ENCODE peak calls at places on chromosomes 3 and 15, in six cellular contexts. One of them, this sample, is unnamed.

GRCh38 chr15:41024141-41024540 is 70.9 kb downstream of the CHAC1 start:
- DNase-seq in NCI-H774: no peak
- DNase-seq in body of pancreas: no peak
- DNase-seq in substantia nigra: no peak
- DNase-seq in ACHN: no peak
- DNase-seq in Calu3: no peak
- DNase-seq in this sample: no peak

GRCh38 chr15:92226020-92226612 is 167.6 kb upstream of the ST8SIA2 start:
- DNase-seq in NCI-H774: peak
- DNase-seq in body of pancreas: no peak
- DNase-seq in substantia nigra: peak
- DNase-seq in ACHN: peak
- DNase-seq in Calu3: peak
- DNase-seq in this sample: no peak

GRCh38 chr3:23743141-23743784 is 62.5 kb upstream of the UBE2E1 start:
- DNase-seq in NCI-H774: no peak
- DNase-seq in body of pancreas: no peak
- DNase-seq in substantia nigra: no peak
- DNase-seq in ACHN: no peak
- DNase-seq in Calu3: peak
- DNase-seq in this sample: no peak

GRCh38 chr3:119700269-119700919 is 2.4 kb upstream of the CFAP91 start:
- DNase-seq in NCI-H774: no peak
- DNase-seq in body of pancreas: peak
- DNase-seq in substantia nigra: no peak
- DNase-seq in ACHN: peak
- DNase-seq in Calu3: peak
- DNase-seq in this sample: no peak

GRCh38 chr3:151439652-151440125 is 21.2 kb downstream of the IGSF10 start:
- DNase-seq in NCI-H774: peak
- DNase-seq in body of pancreas: peak
- DNase-seq in substantia nigra: no peak
- DNase-seq in ACHN: peak
- DNase-seq in Calu3: peak
- DNase-seq in this sample: no peak

GRCh38 chr3:127525373-127525772 is 65.2 kb downstream of the TPRA1 start:
- DNase-seq in NCI-H774: no peak
- DNase-seq in body of pancreas: no peak
- DNase-seq in substantia nigra: no peak
- DNase-seq in ACHN: peak
- DNase-seq in Calu3: peak
- DNase-seq in this sample: no peak

GRCh38 chr15:44194397-44195150 is 497 bp downstream of the FRMD5 start:
- DNase-seq in NCI-H774: peak
- DNase-seq in body of pancreas: peak
- DNase-seq in substantia nigra: no peak
- DNase-seq in ACHN: peak
- DNase-seq in Calu3: peak
- DNase-seq in this sample: peak

GRCh38 chr3:121481116-121481895 is 64.5 kb downstream of the POLQ start:
- DNase-seq in NCI-H774: no peak
- DNase-seq in body of pancreas: no peak
- DNase-seq in substantia nigra: no peak
- DNase-seq in ACHN: no peak
- DNase-seq in Calu3: no peak
- DNase-seq in this sample: no peak

GRCh38 chr3:13655074-13655913 is 106.4 kb downstream of the FBLN2 start:
- DNase-seq in NCI-H774: no peak
- DNase-seq in body of pancreas: peak
- DNase-seq in substantia nigra: no peak
- DNase-seq in ACHN: peak
- DNase-seq in Calu3: peak
- DNase-seq in this sample: no peak

GRCh38 chr3:152232679-152233078 is 36.0 kb upstream of the MBNL1 start:
- DNase-seq in NCI-H774: no peak
- DNase-seq in body of pancreas: no peak
- DNase-seq in substantia nigra: no peak
- DNase-seq in ACHN: no peak
- DNase-seq in Calu3: no peak
- DNase-seq in this sample: no peak

GRCh38 chr3:37174532-37175126 is at the start of gene LRRFIP2:
- DNase-seq in NCI-H774: no peak
- DNase-seq in body of pancreas: no peak
- DNase-seq in substantia nigra: no peak
- DNase-seq in ACHN: peak
- DNase-seq in Calu3: no peak
- DNase-seq in this sample: no peak

GRCh38 chr15:97867870-97868269 is 92.6 kb upstream of the ARRDC4 start:
- DNase-seq in NCI-H774: peak
- DNase-seq in body of pancreas: no peak
- DNase-seq in substantia nigra: no peak
- DNase-seq in ACHN: no peak
- DNase-seq in Calu3: no peak
- DNase-seq in this sample: no peak

GRCh38 chr3:25508901-25509300 is 80.8 kb downstream of the RARB start:
- DNase-seq in NCI-H774: no peak
- DNase-seq in body of pancreas: no peak
- DNase-seq in substantia nigra: no peak
- DNase-seq in ACHN: peak
- DNase-seq in Calu3: no peak
- DNase-seq in this sample: no peak

GRCh38 chr3:182592747-182593146 is 200.6 kb upstream of the ATP11B start:
- DNase-seq in NCI-H774: peak
- DNase-seq in body of pancreas: no peak
- DNase-seq in substantia nigra: no peak
- DNase-seq in ACHN: no peak
- DNase-seq in Calu3: no peak
- DNase-seq in this sample: no peak

GRCh38 chr3:190318666-190319065 is 3.6 kb downstream of the CLDN1 start:
- DNase-seq in NCI-H774: no peak
- DNase-seq in body of pancreas: no peak
- DNase-seq in substantia nigra: no peak
- DNase-seq in ACHN: no peak
- DNase-seq in Calu3: no peak
- DNase-seq in this sample: no peak

GRCh38 chr3:51705276-51706020 is 1.4 kb upstream of the GRM2 start:
- DNase-seq in NCI-H774: no peak
- DNase-seq in body of pancreas: peak
- DNase-seq in substantia nigra: no peak
- DNase-seq in ACHN: no peak
- DNase-seq in Calu3: no peak
- DNase-seq in this sample: no peak

GRCh38 chr15:56866798-56867197 is 51.6 kb upstream of the TCF12 start:
- DNase-seq in NCI-H774: no peak
- DNase-seq in body of pancreas: no peak
- DNase-seq in substantia nigra: no peak
- DNase-seq in ACHN: no peak
- DNase-seq in Calu3: no peak
- DNase-seq in this sample: no peak

GRCh38 chr3:174276826-174277225 is 582.3 kb upstream of the NAALADL2 start:
- DNase-seq in NCI-H774: no peak
- DNase-seq in body of pancreas: no peak
- DNase-seq in substantia nigra: no peak
- DNase-seq in ACHN: no peak
- DNase-seq in Calu3: no peak
- DNase-seq in this sample: no peak

GRCh38 chr3:14137445-14137844 is 12.6 kb downstream of the TMEM43 start:
- DNase-seq in NCI-H774: no peak
- DNase-seq in body of pancreas: no peak
- DNase-seq in substantia nigra: no peak
- DNase-seq in ACHN: no peak
- DNase-seq in Calu3: no peak
- DNase-seq in this sample: no peak

GRCh38 chr15:67641453-67641852 is 99.0 kb downstream of the MAP2K5 start:
- DNase-seq in NCI-H774: peak
- DNase-seq in body of pancreas: no peak
- DNase-seq in substantia nigra: no peak
- DNase-seq in ACHN: no peak
- DNase-seq in Calu3: no peak
- DNase-seq in this sample: no peak

GRCh38 chr3:192812736-192813383 is 85.5 kb upstream of the FGF12 start:
- DNase-seq in NCI-H774: peak
- DNase-seq in body of pancreas: peak
- DNase-seq in substantia nigra: no peak
- DNase-seq in ACHN: peak
- DNase-seq in Calu3: peak
- DNase-seq in this sample: peak

GRCh38 chr15:37229855-37230254 is 129.5 kb upstream of the MEIS2 start:
- DNase-seq in NCI-H774: no peak
- DNase-seq in body of pancreas: no peak
- DNase-seq in substantia nigra: no peak
- DNase-seq in ACHN: no peak
- DNase-seq in Calu3: no peak
- DNase-seq in this sample: no peak

GRCh38 chr3:65107174-65107573 is 419.4 kb upstream of the ADAMTS9 start:
- DNase-seq in NCI-H774: no peak
- DNase-seq in body of pancreas: no peak
- DNase-seq in substantia nigra: no peak
- DNase-seq in ACHN: no peak
- DNase-seq in Calu3: no peak
- DNase-seq in this sample: no peak

GRCh38 chr3:192899540-192899982 is 18.1 kb downstream of the MB21D2 start:
- DNase-seq in NCI-H774: no peak
- DNase-seq in body of pancreas: no peak
- DNase-seq in substantia nigra: no peak
- DNase-seq in ACHN: no peak
- DNase-seq in Calu3: no peak
- DNase-seq in this sample: no peak

GRCh38 chr15:88467073-88467934 is at the start of the genes MRPL46 and MRPS11:
- DNase-seq in NCI-H774: peak
- DNase-seq in body of pancreas: peak
- DNase-seq in substantia nigra: peak
- DNase-seq in ACHN: peak
- DNase-seq in Calu3: peak
- DNase-seq in this sample: peak

GRCh38 chr3:124277516-124277890 is 285.6 kb upstream of the ROPN1 start:
- DNase-seq in NCI-H774: no peak
- DNase-seq in body of pancreas: peak
- DNase-seq in substantia nigra: no peak
- DNase-seq in ACHN: no peak
- DNase-seq in Calu3: no peak
- DNase-seq in this sample: no peak

GRCh38 chr3:44948239-44948638 is 27.7 kb downstream of the ZDHHC3 start:
- DNase-seq in NCI-H774: no peak
- DNase-seq in body of pancreas: no peak
- DNase-seq in substantia nigra: no peak
- DNase-seq in ACHN: no peak
- DNase-seq in Calu3: no peak
- DNase-seq in this sample: no peak

This sample was measured in NCI-H2107.